ENCODE peak calls at places on chromosome 9, in six cellular contexts. I is fibroblast of lung; P is neuronal stem cell; B is tibial artery; J is breast epithelium; K is CD8-positive, alpha-beta T cell. A is an unnamed sample.

GRCh38 chr9:4591123-4591500 is 71.0 kb upstream of the PLPP6 start:
- DNase-seq in I (no peak), P (no peak), B (no peak), J (no peak), K (no peak), A (no peak)

GRCh38 chr9:138075496-138075895 is 197.9 kb downstream of the CACNA1B start:
- DNase-seq in I (no peak), P (no peak), B (no peak), J (no peak), K (no peak), A (no peak)

GRCh38 chr9:133421615-133422542 is at the start of gene ADAMTS13:
- DNase-seq in I (no peak), P (no peak), B (no peak), J (no peak), K (no peak), A (no peak)

GRCh38 chr9:70901013-70901412 is 220.4 kb downstream of the TRPM3 start:
- DNase-seq in I (no peak), P (no peak), B (no peak), J (no peak), K (no peak), A (no peak)

GRCh38 chr9:128128836-128129590 is 1.5 kb upstream of the PTGES2 start:
- DNase-seq in I (no peak), P (no peak), B (no peak), J (no peak), K (no peak), A (no peak)

GRCh38 chr9:37035472-37036236 is 1.6 kb upstream of the PAX5 start:
- DNase-seq in I (peak), P (no peak), B (no peak), J (no peak), K (no peak), A (no peak)

GRCh38 chr9:92790542-92791527 is 26.2 kb upstream of the BICD2 start:
- DNase-seq in I (peak), P (peak), B (peak), J (peak), K (peak), A (peak)

GRCh38 chr9:76341616-76342015 is 52.6 kb downstream of the RFK start:
- DNase-seq in I (no peak), P (no peak), B (no peak), J (no peak), K (no peak), A (no peak)

GRCh38 chr9:87109851-87110250 is 162.5 kb upstream of the GAS1 start:
- DNase-seq in I (peak), P (no peak), B (no peak), J (no peak), K (no peak), A (no peak)

GRCh38 chr9:23784962-23785361 is 41.1 kb downstream of the ELAVL2 start:
- DNase-seq in I (no peak), P (no peak), B (no peak), J (no peak), K (no peak), A (no peak)

GRCh38 chr9:32580631-32581300 is 7.8 kb upstream of the NDUFB6 start:
- DNase-seq in I (no peak), P (no peak), B (no peak), J (no peak), K (no peak), A (no peak)

GRCh38 chr9:34987160-34988040 is 2.1 kb upstream of the DNAJB5 start:
- DNase-seq in I (no peak), P (no peak), B (no peak), J (no peak), K (no peak), A (no peak)

GRCh38 chr9:75265525-75265972 is 177.2 kb downstream of the OSTF1 start:
- DNase-seq in I (peak), P (peak), B (peak), J (no peak), K (peak), A (no peak)

GRCh38 chr9:77802064-77802463 is 153.9 kb upstream of the GNA14 start:
- DNase-seq in I (no peak), P (no peak), B (no peak), J (no peak), K (no peak), A (no peak)

GRCh38 chr9:130862217-130862616 is 27.2 kb downstream of the ABL1 start:
- DNase-seq in I (no peak), P (no peak), B (no peak), J (no peak), K (no peak), A (no peak)

GRCh38 chr9:8727191-8727590 is 927.6 kb upstream of the DMAC1 start:
- DNase-seq in I (no peak), P (no peak), B (no peak), J (no peak), K (no peak), A (no peak)

GRCh38 chr9:8725635-8726034 is 926.1 kb upstream of the DMAC1 start:
- DNase-seq in I (no peak), P (no peak), B (no peak), J (no peak), K (no peak), A (no peak)

GRCh38 chr9:8726692-8727091 is 927.1 kb upstream of the DMAC1 start:
- DNase-seq in I (no peak), P (no peak), B (no peak), J (no peak), K (no peak), A (no peak)

GRCh38 chr9:8723195-8723594 is 923.6 kb upstream of the DMAC1 start:
- DNase-seq in I (no peak), P (no peak), B (no peak), J (no peak), K (no peak), A (no peak)

GRCh38 chr9:8724284-8725018 is 924.9 kb upstream of the DMAC1 start:
- DNase-seq in I (no peak), P (no peak), B (no peak), J (no peak), K (no peak), A (no peak)
- H3K27ac ChIP-seq in I (no peak), P (no peak), B (peak), J (no peak), K (no peak), A (no peak)

GRCh38 chr9:114155967-114156294 is 594 bp downstream of the COL27A1 start:
- DNase-seq in I (no peak), P (no peak), B (no peak), J (no peak), K (no peak), A (no peak)

GRCh38 chr9:114156311-114156657 is 947 bp downstream of the COL27A1 start:
- DNase-seq in I (no peak), P (no peak), B (peak), J (no peak), K (no peak), A (no peak)

GRCh38 chr9:114158482-114159130 is 3.3 kb downstream of the COL27A1 start:
- DNase-seq in I (no peak), P (no peak), B (no peak), J (no peak), K (no peak), A (no peak)

GRCh38 chr9:114156658-114157421 is 1.5 kb downstream of the COL27A1 start:
- DNase-seq in I (peak), P (no peak), B (peak), J (no peak), K (no peak), A (no peak)

GRCh38 chr9:114157516-114158176 is 2.3 kb downstream of the COL27A1 start:
- DNase-seq in I (no peak), P (no peak), B (no peak), J (no peak), K (no peak), A (no peak)
- H3K27ac ChIP-seq in I (no peak), P (no peak), B (peak), J (no peak), K (no peak), A (no peak)

GRCh38 chr9:125585503-125586172 is 121.4 kb downstream of the MAPKAP1 start:
- DNase-seq in I (no peak), P (no peak), B (no peak), J (no peak), K (no peak), A (no peak)
- H3K27ac ChIP-seq in I (no peak), P (no peak), B (no peak), J (no peak), K (no peak), A (no peak)

GRCh38 chr9:118223111-118223510 is 518.9 kb downstream of the TLR4 start:
- DNase-seq in I (no peak), P (no peak), B (no peak), J (no peak), K (no peak), A (no peak)
- H3K27ac ChIP-seq in I (no peak), P (no peak), B (no peak), J (no peak), K (no peak), A (no peak)

DNA sequence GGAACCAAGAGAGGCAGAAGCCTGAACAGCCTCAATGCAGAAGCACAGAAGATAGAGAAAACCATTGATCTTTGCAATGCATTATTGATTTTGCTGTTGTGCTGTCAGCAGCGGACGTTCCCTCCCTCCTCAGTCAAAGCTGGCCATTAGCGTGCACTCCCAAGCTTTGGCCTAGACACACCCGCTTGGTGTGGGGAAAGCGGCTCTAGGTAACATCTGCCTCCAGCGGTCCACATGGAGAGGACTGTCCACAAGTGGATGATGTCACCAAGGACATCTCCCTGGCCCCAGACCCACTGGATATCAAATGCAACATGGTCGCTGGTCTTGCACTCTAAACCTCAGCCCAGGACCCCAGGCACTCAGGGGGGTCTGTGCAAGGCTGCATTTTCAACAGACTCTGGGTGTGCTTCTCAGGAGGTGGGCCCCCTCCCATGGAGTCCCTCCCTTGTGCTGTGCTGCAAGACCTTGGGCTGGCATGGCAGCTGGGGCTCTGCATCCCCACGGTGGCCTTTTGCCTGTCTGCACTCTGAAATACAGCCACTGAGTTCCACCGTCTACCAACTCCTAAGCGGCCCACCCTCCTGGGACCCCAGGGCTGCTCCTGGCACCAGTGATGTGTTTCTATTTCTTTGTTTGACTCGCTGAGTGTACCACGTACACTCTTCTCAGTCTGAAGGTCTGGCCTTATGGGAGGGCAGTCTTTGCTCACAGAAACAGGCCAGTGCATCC is 1.9 kb downstream of the SEMA4D start:
- DNase-seq in I (no peak), P (no peak), B (no peak), J (no peak), K (no peak), A (no peak)
- H3K27ac ChIP-seq in I (no peak), P (no peak), B (no peak), J (no peak), K (peak), A (peak)

GRCh38 chr9:107847977-107848376 is 358.4 kb upstream of the KLF4 start:
- DNase-seq in I (peak), P (no peak), B (no peak), J (no peak), K (no peak), A (no peak)
- H3K27ac ChIP-seq in I (no peak), P (no peak), B (peak), J (no peak), K (no peak), A (no peak)

GRCh38 chr9:135228983-135229625 is 141.6 kb downstream of the OLFM1 start:
- DNase-seq in I (no peak), P (no peak), B (no peak), J (no peak), K (no peak), A (no peak)

GRCh38 chr9:135230386-135230765 is 142.9 kb downstream of the OLFM1 start:
- DNase-seq in I (no peak), P (no peak), B (no peak), J (no peak), K (no peak), A (no peak)

GRCh38 chr9:135230817-135231520 is 143.5 kb downstream of the OLFM1 start:
- DNase-seq in I (no peak), P (no peak), B (no peak), J (no peak), K (no peak), A (no peak)

GRCh38 chr9:135228345-135228982 is 141.0 kb downstream of the OLFM1 start:
- DNase-seq in I (no peak), P (no peak), B (no peak), J (no peak), K (no peak), A (no peak)

GRCh38 chr9:135229701-135230385 is 142.4 kb downstream of the OLFM1 start:
- DNase-seq in I (no peak), P (no peak), B (no peak), J (no peak), K (no peak), A (no peak)
- H3K27ac ChIP-seq in I (no peak), P (no peak), B (no peak), J (no peak), K (no peak), A (no peak)

GRCh38 chr9:105678163-105678562 is 15.9 kb downstream of the TAL2 start:
- DNase-seq in I (no peak), P (no peak), B (no peak), J (no peak), K (no peak), A (no peak)

GRCh38 chr9:105676351-105676923 is 14.2 kb downstream of the TAL2 start:
- DNase-seq in I (no peak), P (peak), B (no peak), J (no peak), K (no peak), A (no peak)

GRCh38 chr9:105679406-105680022 is 14.8 kb upstream of the TMEM38B start:
- DNase-seq in I (no peak), P (no peak), B (no peak), J (no peak), K (no peak), A (no peak)

GRCh38 chr9:105681313-105681712 is 13.0 kb upstream of the TMEM38B start:
- DNase-seq in I (no peak), P (no peak), B (no peak), J (no peak), K (no peak), A (no peak)

DNA sequence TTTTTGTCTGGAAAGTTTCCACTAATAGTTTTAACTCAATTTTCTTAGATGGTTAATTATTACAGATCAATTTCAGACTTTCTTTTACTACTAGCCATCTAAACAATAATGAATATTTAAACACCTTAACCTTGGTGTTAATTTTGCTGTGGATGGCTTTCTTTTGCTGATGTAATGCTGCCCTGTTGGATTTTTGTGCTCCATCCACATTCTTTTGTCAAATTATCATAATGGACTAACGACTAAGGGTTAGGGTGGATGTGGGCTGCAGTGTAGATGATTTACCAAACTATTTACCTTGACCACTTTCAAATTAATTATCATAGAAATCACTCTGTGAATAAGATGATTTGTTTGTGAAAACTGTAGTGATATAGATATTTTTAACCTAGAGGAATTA is 15.6 kb upstream of the TMEM38B start:
- DNase-seq in I (no peak), P (no peak), B (no peak), J (no peak), K (no peak), A (no peak)
- H3K27ac ChIP-seq in I (no peak), P (no peak), B (no peak), J (no peak), K (no peak), A (no peak)

A was measured in effector memory CD4-positive, alpha-beta T cell.